ENCODE peak calls at places on chromosomes 7 and 10, in five cellular contexts. One of them, this sample, is unnamed.
A peak's percentile ranks its signal among the peaks of the same experiment; 100 is the strongest.

GRCh38 chr7:93927585-93927984 is 6.0 kb downstream of the GNG11 start:
- DNase-seq in NCI-H2171: no peak
- DNase-seq in PC-3: no peak
- DNase-seq in AG04449: no peak
- DNase-seq in activated T-cell treated with anti-CD3 and anti-CD28 coated beads for 24 hours: no peak
- DNase-seq in this sample: no peak

GRCh38 chr10:70493660-70494234 is 15.2 kb downstream of the PALD1 start:
- DNase-seq in PC-3: no peak
- DNase-seq in AG04449: no peak
- DNase-seq in NCI-H2171: no peak
- DNase-seq in activated T-cell treated with anti-CD3 and anti-CD28 coated beads for 24 hours: no peak
- DNase-seq in this sample: no peak

GRCh38 chr7:95180-95862 is 97.0 kb upstream of the FAM20C start:
- DNase-seq in activated T-cell treated with anti-CD3 and anti-CD28 coated beads for 24 hours: no peak
- DNase-seq in NCI-H2171: no peak
- DNase-seq in AG04449: no peak
- DNase-seq in PC-3: peak; percentile 87
- DNase-seq in this sample: no peak

GRCh38 chr7:81025360-81025759 is 106.5 kb upstream of the SEMA3C start:
- DNase-seq in AG04449: no peak
- DNase-seq in activated T-cell treated with anti-CD3 and anti-CD28 coated beads for 24 hours: no peak
- DNase-seq in PC-3: peak; percentile 58
- DNase-seq in NCI-H2171: no peak
- DNase-seq in this sample: no peak

GRCh38 chr10:96276831-96277230 is 5.5 kb upstream of the BLNK start:
- DNase-seq in PC-3: peak; percentile 49
- DNase-seq in AG04449: no peak
- DNase-seq in activated T-cell treated with anti-CD3 and anti-CD28 coated beads for 24 hours: no peak
- DNase-seq in NCI-H2171: no peak
- DNase-seq in this sample: no peak

GRCh38 chr7:12137283-12137682 is 73.8 kb upstream of the TMEM106B start:
- DNase-seq in NCI-H2171: no peak
- DNase-seq in AG04449: no peak
- DNase-seq in PC-3: peak; percentile 37
- DNase-seq in activated T-cell treated with anti-CD3 and anti-CD28 coated beads for 24 hours: no peak
- DNase-seq in this sample: peak; percentile 19

GRCh38 chr7:97064972-97065587 is 40.4 kb upstream of the DLX5 start:
- DNase-seq in activated T-cell treated with anti-CD3 and anti-CD28 coated beads for 24 hours: peak; percentile 4
- DNase-seq in NCI-H2171: peak; percentile 35
- DNase-seq in AG04449: peak; percentile 3
- DNase-seq in PC-3: peak; percentile 72
- DNase-seq in this sample: peak; percentile 85

GRCh38 chr7:105672820-105673219 is 91.5 kb upstream of the EFCAB10 start:
- DNase-seq in NCI-H2171: peak; percentile 80
- DNase-seq in activated T-cell treated with anti-CD3 and anti-CD28 coated beads for 24 hours: no peak
- DNase-seq in AG04449: no peak
- DNase-seq in PC-3: no peak
- DNase-seq in this sample: peak; percentile 69

GRCh38 chr10:43229208-43230061 is 37.4 kb downstream of the RASGEF1A start:
- DNase-seq in PC-3: no peak
- DNase-seq in activated T-cell treated with anti-CD3 and anti-CD28 coated beads for 24 hours: no peak
- DNase-seq in NCI-H2171: no peak
- DNase-seq in AG04449: no peak
- DNase-seq in this sample: peak; percentile 75

This sample was measured in DMS53.